ENCODE peak calls at places on chromosomes 1 and 21, in four cellular contexts. N is body of pancreas, Y is GM12864, B is bronchial epithelial cell. V is an unnamed sample.

GRCh38 chr1:19251305-19252196 is at the start of the genes EMC1 and MRTO4:
- DNase-seq in N (peak; percentile 79), Y (peak; percentile 41), B (peak; percentile 70), V (peak; percentile 95)

GRCh38 chr1:34645919-34646318 is 108.9 kb upstream of the GJB5 start:
- DNase-seq in N (no peak), Y (no peak), B (no peak), V (no peak)

GRCh38 chr1:233790662-233791371 is 113.7 kb upstream of the SLC35F3 start:
- DNase-seq in N (peak; percentile 54), Y (peak; percentile 19), B (peak; percentile 70), V (peak; percentile 21)

GRCh38 chr1:224205438-224205840 is 22.4 kb downstream of the DEGS1 start:
- DNase-seq in N (peak; percentile 23), Y (no peak), B (peak; percentile 82), V (no peak)

GRCh38 chr1:207619833-207620572 is 24.9 kb upstream of the CR1L start:
- DNase-seq in N (peak; percentile 42), Y (no peak), B (peak; percentile 55), V (no peak)

GRCh38 chr1:44318097-44319088 is 36.7 kb downstream of the ERI3 start:
- DNase-seq in N (peak; percentile 53), Y (no peak), B (peak; percentile 23), V (no peak)

GRCh38 chr1:233909195-233909594 is 4.7 kb downstream of the SLC35F3 start:
- DNase-seq in N (no peak), Y (no peak), B (peak; percentile 78), V (no peak)

GRCh38 chr1:98322966-98323365 is 338.6 kb upstream of the SNX7 start:
- DNase-seq in N (no peak), Y (no peak), B (peak; percentile 59), V (no peak)

GRCh38 chr1:197768014-197768413 is 7.3 kb downstream of the DENND1B start:
- DNase-seq in N (no peak), Y (no peak), B (no peak), V (no peak)

GRCh38 chr21:45981154-45981606 is 390 bp upstream of the COL6A1 start:
- DNase-seq in N (peak; percentile 81), Y (no peak), B (peak; percentile 27), V (peak; percentile 35)

GRCh38 chr1:22236900-22237299 is 94.0 kb upstream of the WNT4 start:
- DNase-seq in N (no peak), Y (no peak), B (no peak), V (no peak)

GRCh38 chr1:226938903-226939438 is 1.1 kb upstream of the COQ8A start:
- DNase-seq in N (no peak), Y (peak; percentile 27), B (peak; percentile 61), V (no peak)

GRCh38 chr1:87684786-87685185 is 356.1 kb downstream of the LMO4 start:
- DNase-seq in N (no peak), Y (no peak), B (peak; percentile 48), V (no peak)

GRCh38 chr1:243253211-243253926 is 1.7 kb downstream of the CEP170 start:
- DNase-seq in N (no peak), Y (no peak), B (peak; percentile 15), V (no peak)

GRCh38 chr21:36976882-36977651 is 10.6 kb upstream of the HLCS start:
- DNase-seq in N (peak; percentile 69), Y (no peak), B (peak; percentile 66), V (peak; percentile 65)

GRCh38 chr1:167924102-167924501 is 10.2 kb upstream of the ADCY10 start:
- DNase-seq in N (no peak), Y (no peak), B (no peak), V (no peak)

GRCh38 chr1:28341591-28341990 is 12.8 kb downstream of the MED18 start:
- DNase-seq in N (no peak), Y (no peak), B (peak; percentile 85), V (no peak)

GRCh38 chr1:6008696-6009095 is 16.5 kb upstream of the NPHP4 start:
- DNase-seq in N (no peak), Y (no peak), B (no peak), V (no peak)

GRCh38 chr1:199698222-199698621 is 329.3 kb upstream of the NR5A2 start:
- DNase-seq in N (no peak), Y (no peak), B (no peak), V (no peak)

GRCh38 chr1:161074676-161075368 is 5.1 kb upstream of the ARHGAP30 start:
- DNase-seq in N (no peak), Y (no peak), B (peak; percentile 96), V (no peak)

GRCh38 chr1:156644640-156645039 is 2.7 kb downstream of the BCAN start:
- DNase-seq in N (no peak), Y (no peak), B (no peak), V (no peak)

GRCh38 chr1:27314737-27315136 is 7.2 kb upstream of the TMEM222 start:
- DNase-seq in N (no peak), Y (no peak), B (no peak), V (no peak)

GRCh38 chr1:177927021-177927596 is 42.7 kb downstream of the SEC16B start:
- DNase-seq in N (no peak), Y (no peak), B (peak; percentile 85), V (no peak)

GRCh38 chr21:38959686-38960049 is 153.9 kb downstream of the ETS2 start:
- DNase-seq in N (no peak), Y (no peak), B (no peak), V (no peak)

GRCh38 chr1:180181048-180181447 is 26.4 kb downstream of the QSOX1 start:
- DNase-seq in N (no peak), Y (no peak), B (no peak), V (no peak)

GRCh38 chr1:33687000-33687399 is 176.9 kb upstream of the HMGB4 start:
- DNase-seq in N (no peak), Y (no peak), B (no peak), V (no peak)

GRCh38 chr1:51000651-51001050 is 30.6 kb downstream of the CDKN2C start:
- DNase-seq in N (no peak), Y (no peak), B (no peak), V (no peak)

GRCh38 chr1:33512612-33513011 is 40.2 kb downstream of the ZSCAN20 start:
- DNase-seq in N (no peak), Y (no peak), B (peak; percentile 17), V (no peak)

GRCh38 chr1:25565188-25565591 is 21.8 kb downstream of the LDLRAP1 start:
- DNase-seq in N (no peak), Y (no peak), B (no peak), V (no peak)

GRCh38 chr1:93288558-93288957 is 57.1 kb upstream of the DR1 start:
- DNase-seq in N (no peak), Y (no peak), B (peak; percentile 15), V (no peak)

GRCh38 chr1:234479866-234480265 is 887 bp upstream of the TARBP1 start:
- DNase-seq in N (no peak), Y (no peak), B (no peak), V (no peak)

GRCh38 chr1:208312706-208313105 is 68.5 kb upstream of the PLXNA2 start:
- DNase-seq in N (no peak), Y (no peak), B (no peak), V (no peak)

DNA sequence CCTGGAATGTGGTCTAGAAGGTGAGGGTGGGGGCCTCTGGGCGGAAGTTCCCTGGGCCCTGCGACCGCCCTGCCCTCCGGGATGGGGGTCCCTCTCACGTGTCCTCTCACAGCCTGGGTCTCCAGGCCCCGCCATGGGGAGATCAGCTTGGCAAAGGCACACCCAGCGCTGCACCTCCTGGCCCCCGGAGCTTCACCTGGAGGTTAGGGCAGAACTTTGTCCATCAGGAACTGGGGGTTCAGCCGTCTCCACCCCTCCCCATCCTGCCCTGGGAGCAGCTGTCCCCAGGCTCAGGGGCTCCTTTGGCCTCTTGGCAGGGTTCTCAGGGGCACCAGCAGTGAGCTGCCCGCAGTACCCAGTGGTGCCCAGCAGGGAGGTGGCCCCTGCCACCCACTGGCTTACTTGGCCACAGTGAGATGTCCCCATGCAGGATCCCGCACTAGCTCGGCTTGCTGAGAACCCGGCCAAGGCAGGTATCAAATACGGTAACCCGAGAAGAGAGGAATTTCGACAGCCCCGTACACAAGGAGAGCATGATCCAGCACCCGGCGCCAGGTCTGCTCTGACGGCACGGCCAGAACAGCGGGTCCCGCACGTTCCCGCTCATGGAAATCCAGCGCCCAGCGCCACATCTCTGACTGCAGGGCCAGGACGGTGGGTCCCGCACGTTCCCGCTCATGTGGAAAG is 36.7 kb downstream of the RRP1 start:
- DNase-seq in N (no peak), Y (no peak), B (no peak), V (no peak)
- TF ChIP-seq CTCF in N (no peak), Y (peak; percentile 41), B (peak; percentile 18), V (no peak)

DNA sequence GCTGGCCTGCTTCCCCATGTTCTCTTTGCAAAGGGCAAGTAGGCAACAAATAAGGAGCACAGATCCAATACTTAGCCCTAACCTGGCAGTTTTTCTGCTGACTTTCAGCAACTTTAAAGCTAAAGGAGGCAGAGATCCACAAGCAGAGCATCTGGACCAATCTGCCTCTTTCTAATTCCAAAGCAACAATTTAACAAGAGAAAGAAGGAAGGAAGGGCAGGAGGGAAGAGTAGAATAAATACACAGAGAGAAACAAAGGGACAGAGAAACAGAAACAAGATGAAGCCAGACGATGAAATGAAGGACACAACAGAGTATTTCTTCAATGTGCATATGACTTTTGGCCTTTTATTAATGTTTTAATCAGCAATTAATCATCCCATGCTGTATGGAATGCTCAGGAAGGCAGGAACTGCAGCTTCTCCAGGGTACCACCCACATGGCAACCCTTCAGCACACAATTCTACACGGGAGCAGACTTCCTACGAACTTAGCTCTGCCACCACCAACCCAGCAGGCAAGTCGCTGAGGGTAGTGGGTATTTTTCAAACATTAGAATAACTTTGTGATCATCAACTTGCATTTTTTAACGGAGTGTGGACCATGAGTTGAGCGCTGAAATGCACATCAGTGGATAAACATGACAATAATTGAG is 15.3 kb downstream of the CLCC1 start:
- DNase-seq in N (no peak), Y (no peak), B (peak; percentile 15), V (no peak)
- H3K4me3 ChIP-seq in N (no peak overlapping the region), Y (no peak overlapping the region), B (no peak overlapping the region), V (no peak overlapping the region)

GRCh38 chr21:15208787-15209186 is 144.0 kb upstream of the NRIP1 start:
- DNase-seq in N (no peak), Y (no peak), B (peak; percentile 35), V (no peak)

GRCh38 chr21:15211491-15212133 is 146.8 kb upstream of the NRIP1 start:
- DNase-seq in N (no peak), Y (no peak), B (no peak), V (no peak)

GRCh38 chr21:15209224-15209623 is 144.4 kb upstream of the NRIP1 start:
- DNase-seq in N (no peak), Y (no peak), B (no peak), V (no peak)

GRCh38 chr21:15212214-15212613 is 147.4 kb upstream of the NRIP1 start:
- DNase-seq in N (no peak), Y (no peak), B (no peak), V (no peak)

GRCh38 chr21:15210235-15210678 is 145.5 kb upstream of the NRIP1 start:
- DNase-seq in N (peak; percentile 60), Y (no peak), B (peak; percentile 97), V (no peak)
- TF ChIP-seq CTCF in N (no peak), Y (no peak), B (no peak), V (no peak)

GRCh38 chr1:31875636-31876236 is 59.9 kb upstream of the SPOCD1 start:
- DNase-seq in N (no peak), Y (no peak), B (no peak), V (no peak)
- H3K4me3 ChIP-seq in N (no peak overlapping the region), Y (no peak overlapping the region), B (no peak overlapping the region), V (no peak overlapping the region)

GRCh38 chr1:13539683-13540082 is 25.9 kb upstream of the LRRC38 start:
- DNase-seq in N (no peak), Y (no peak), B (no peak), V (no peak)
- TF ChIP-seq CTCF in N (no peak), Y (no peak), B (no peak), V (no peak)

V was measured in GM06990.